ENCODE peak calls at places on chromosomes 12 and 14, in eight cellular contexts. C is HCT116, F is heart right ventricle, W is hippocampal formation, O is Ammon's horn, M is Karpas-422, R is PC-9, U is dorsolateral prefrontal cortex. D is an unnamed sample.

GRCh38 chr12:75706786-75707605 is 195.6 kb upstream of the KRR1 start:
- DNase-seq in C (no peak), F (no peak), W (no peak), O (no peak), M (peak; percentile 46), R (no peak), U (no peak), D (no peak)

GRCh38 chr14:80212025-80212402 is 710 bp upstream of the DIO2 start:
- DNase-seq in C (no peak), F (peak; percentile 10), W (no peak), O (no peak), M (peak; percentile 63), R (no peak), U (no peak), D (no peak)

GRCh38 chr14:53929871-53930685 is 26.5 kb downstream of the BMP4 start:
- DNase-seq in C (peak; percentile 37), F (no peak), W (no peak), O (no peak), M (peak; percentile 73), R (peak; percentile 35), U (no peak), D (peak; percentile 28)

GRCh38 chr12:88538697-88539096 is 41.6 kb downstream of the KITLG start:
- DNase-seq in C (no peak), F (no peak), W (no peak), O (no peak), M (no peak), R (no peak), U (no peak), D (no peak)

GRCh38 chr12:54258286-54258685 is 21.6 kb downstream of the CBX5 start:
- DNase-seq in C (no peak), F (no peak), W (no peak), O (peak; percentile 36), M (no peak), R (no peak), U (no peak), D (no peak)

GRCh38 chr12:32437095-32437515 is 37.7 kb downstream of the FGD4 start:
- DNase-seq in C (peak; percentile 32), F (no peak), W (no peak), O (no peak), M (no peak), R (peak; percentile 97), U (no peak), D (no peak)

GRCh38 chr14:77955816-77956796 is 156.2 kb downstream of the ADCK1 start:
- DNase-seq in C (no peak), F (no peak), W (no peak), O (no peak), M (no peak), R (no peak), U (no peak), D (no peak)

GRCh38 chr12:90921536-90921935 is 33.4 kb downstream of the CCER1 start:
- DNase-seq in C (no peak), F (no peak), W (no peak), O (no peak), M (no peak), R (no peak), U (no peak), D (no peak)